ENCODE peak calls at places on chromosomes 11 and 22, in five cellular contexts. U is fibroblast of lung, V is HFFc6, W is heart left ventricle, C is AG10803. D is an unnamed sample.

GRCh38 chr11:69647349-69647748 is 6.4 kb downstream of the CCND1 start:
- DNase-seq in U (no peak), V (no peak), W (peak), C (no peak), D (no peak)

GRCh38 chr11:44332665-44333064 is 22.7 kb upstream of the ALX4 start:
- DNase-seq in U (no peak), V (no peak), W (no peak), C (no peak), D (no peak)

GRCh38 chr11:8671651-8672062 is 10.8 kb downstream of the TRIM66 start:
- DNase-seq in U (peak), V (no peak), W (no peak), C (no peak), D (no peak)

GRCh38 chr11:5684627-5685362 is at the start of gene TRIM5:
- DNase-seq in U (peak), V (peak), W (peak), C (peak), D (peak)

GRCh38 chr11:587978-588380 is 11.7 kb downstream of the PHRF1 start:
- DNase-seq in U (peak), V (peak), W (peak), C (peak), D (peak)

GRCh38 chr22:30309981-30310672 is 16.6 kb downstream of the TBC1D10A start:
- DNase-seq in U (peak), V (no peak), W (no peak), C (peak), D (no peak)

GRCh38 chr22:21038405-21038804 is 6.0 kb upstream of the SLC7A4 start:
- DNase-seq in U (peak), V (peak), W (no peak), C (peak), D (peak)

GRCh38 chr22:41822289-41823057 is 10.4 kb upstream of the SREBF2 start:
- DNase-seq in U (peak), V (peak), W (no peak), C (peak), D (peak)

GRCh38 chr22:27718186-27719032 is 83.1 kb downstream of the MN1 start:
- DNase-seq in U (peak), V (peak), W (peak), C (peak), D (peak)

GRCh38 chr22:22882033-22882717 is 5.4 kb upstream of the IGLL5 start:
- DNase-seq in U (no peak), V (no peak), W (no peak), C (no peak), D (peak)

GRCh38 chr22:44620129-44620840 is 81.7 kb upstream of the PRR5 start:
- DNase-seq in U (peak), V (no peak), W (peak), C (peak), D (peak)

GRCh38 chr22:46542011-46542985 is 4.9 kb upstream of the CELSR1 start:
- DNase-seq in U (peak), V (peak), W (peak), C (peak), D (peak)

GRCh38 chr11:2271327-2272240 is 1.2 kb upstream of the ASCL2 start:
- DNase-seq in U (no peak), V (no peak), W (no peak), C (no peak), D (no peak)

GRCh38 chr22:41417622-41418390 is 28.8 kb downstream of the TOB2 start:
- DNase-seq in U (peak), V (no peak), W (peak), C (peak), D (peak)

GRCh38 chr11:84645988-84646689 is 981.0 kb downstream of the DLG2 start:
- DNase-seq in U (no peak), V (no peak), W (no peak), C (no peak), D (no peak)

GRCh38 chr11:112345166-112345565 is 84.5 kb upstream of the PLET1 start:
- DNase-seq in U (no peak), V (no peak), W (no peak), C (no peak), D (no peak)

GRCh38 chr22:40648386-40648785 is 11.9 kb upstream of the MRTFA start:
- DNase-seq in U (no peak), V (no peak), W (no peak), C (no peak), D (no peak)

GRCh38 chr11:113896156-113896879 is 8.3 kb upstream of the HTR3B start:
- DNase-seq in U (peak), V (peak), W (no peak), C (peak), D (peak)

GRCh38 chr11:76030286-76030685 is 176.0 kb downstream of the WNT11 start:
- DNase-seq in U (no peak), V (no peak), W (no peak), C (no peak), D (peak)

GRCh38 chr11:60563553-60564235 is 48.5 kb downstream of the MS4A13 start:
- DNase-seq in U (no peak), V (no peak), W (no peak), C (peak), D (no peak)
- TF ChIP-seq CTCF in U (no peak), V (no peak), W (no peak), C (no peak), D (no peak)

GRCh38 chr11:119886667-119887230 is 157.7 kb upstream of the NECTIN1 start:
- DNase-seq in U (no peak), V (no peak), W (no peak), C (no peak), D (no peak)

GRCh38 chr11:119889111-119889510 is 160.1 kb upstream of the NECTIN1 start:
- DNase-seq in U (no peak), V (no peak), W (no peak), C (no peak), D (no peak)

GRCh38 chr11:119888119-119888518 is 159.1 kb upstream of the NECTIN1 start:
- DNase-seq in U (no peak), V (no peak), W (no peak), C (peak), D (no peak)

GRCh38 chr11:119885067-119885466 is 156.1 kb upstream of the NECTIN1 start:
- DNase-seq in U (no peak), V (no peak), W (no peak), C (no peak), D (no peak)

GRCh38 chr11:119885861-119886567 is 157.0 kb upstream of the NECTIN1 start:
- DNase-seq in U (no peak), V (no peak), W (no peak), C (no peak), D (no peak)
- TF ChIP-seq CTCF in U (no peak), V (no peak), W (no peak), C (no peak), D (no peak)

GRCh38 chr11:68213555-68214172 is 568 bp upstream of the KMT5B start:
- DNase-seq in U (peak), V (peak), W (peak), C (peak), D (peak)
- TF ChIP-seq CTCF in U (no peak), V (peak), W (peak), C (no peak), D (no peak)

GRCh38 chr11:41039592-41039991 is 419.9 kb downstream of the LRRC4C start:
- DNase-seq in U (no peak), V (no peak), W (no peak), C (no peak), D (no peak)
- TF ChIP-seq CTCF in U (no peak), V (no peak), W (no peak), C (no peak), D (no peak)

GRCh38 chr11:20048246-20048645 is 112.0 kb downstream of the DBX1 start:
- DNase-seq in U (no peak), V (peak), W (no peak), C (peak), D (peak)
- TF ChIP-seq CTCF in U (no peak), V (no peak), W (no peak), C (no peak), D (no peak)

DNA sequence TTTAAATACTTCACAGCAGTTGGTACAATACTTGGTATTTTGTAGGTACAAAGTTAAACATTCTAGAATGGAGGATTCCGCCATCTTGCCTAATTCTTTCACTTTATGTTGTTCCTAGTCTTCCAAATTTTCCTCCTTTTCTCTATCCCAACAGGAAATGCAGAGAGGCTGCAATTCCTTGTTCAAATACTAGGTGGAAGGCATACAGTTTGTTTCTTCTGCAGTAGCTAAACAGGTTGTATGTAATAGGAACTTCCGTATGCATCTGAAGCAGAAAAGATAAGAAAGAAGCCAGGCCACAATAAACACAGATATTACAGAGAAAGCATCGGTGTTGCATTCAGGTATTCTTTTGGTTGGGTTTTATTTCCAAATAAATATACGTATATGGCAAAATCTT is 186.4 kb upstream of the MTMR2 start:
- DNase-seq in U (no peak), V (no peak), W (no peak), C (no peak), D (no peak)
- TF ChIP-seq CTCF in U (no peak), V (no peak), W (no peak), C (no peak), D (no peak)